ENCODE peak calls at places on chromosomes 13 and 19, in five cellular contexts. S is HCT116, E is transverse colon, L is GM20000, Y is right lobe of liver. R is an unnamed sample.
A peak's percentile ranks its signal among the peaks of the same experiment; 100 is the strongest.

GRCh38 chr13:31945202-31945978 is 86.2 kb upstream of the FRY start:
- DNase-seq in S (no peak), E (peak; percentile 27), L (no peak), Y (peak; percentile 55), R (no peak)

GRCh38 chr19:28710278-28710677 is 502.7 kb downstream of the UQCRFS1 start:
- DNase-seq in S (peak; percentile 34), E (no peak), L (peak; percentile 34), Y (no peak), R (no peak)

GRCh38 chr13:77112961-77113360 is 86.0 kb upstream of the FBXL3 start:
- DNase-seq in S (no peak), E (no peak), L (no peak), Y (no peak), R (no peak)

GRCh38 chr13:30033681-30034447 is 183.4 kb upstream of the UBL3 start:
- DNase-seq in S (no peak), E (no peak), L (no peak), Y (no peak), R (no peak)

GRCh38 chr13:44810067-44810840 is 179.0 kb downstream of the NUFIP1 start:
- DNase-seq in S (no peak), E (peak; percentile 46), L (no peak), Y (no peak), R (no peak)

GRCh38 chr13:37144661-37145060 is 39.2 kb upstream of the CSNK1A1L start:
- DNase-seq in S (no peak), E (no peak), L (no peak), Y (no peak), R (no peak)

GRCh38 chr13:99990045-99990977 is 8.7 kb downstream of the ZIC2 start:
- DNase-seq in S (no peak), E (no peak), L (no peak), Y (no peak), R (no peak)

GRCh38 chr19:19256072-19256969 is 16.8 kb downstream of the TM6SF2 start:
- DNase-seq in S (no peak), E (no peak), L (peak; percentile 25), Y (no peak), R (no peak)

GRCh38 chr13:36297600-36298338 is at the start of gene CCDC169:
- DNase-seq in S (no peak), E (peak; percentile 73), L (peak; percentile 15), Y (peak; percentile 64), R (no peak)

GRCh38 chr19:33552191-33552927 is 30.8 kb upstream of the PEPD start:
- DNase-seq in S (no peak), E (no peak), L (no peak), Y (no peak), R (no peak)

GRCh38 chr19:2782357-2782935 is 627 bp downstream of the SGTA start:
- DNase-seq in S (no peak), E (peak; percentile 18), L (no peak), Y (no peak), R (no peak)

GRCh38 chr13:33218020-33218419 is 67.5 kb downstream of the STARD13 start:
- DNase-seq in S (peak; percentile 15), E (no peak), L (no peak), Y (no peak), R (no peak)

GRCh38 chr19:13056052-13056660 is 46.5 kb downstream of the LYL1 start:
- DNase-seq in S (peak; percentile 64), E (peak; percentile 61), L (no peak), Y (no peak), R (no peak)

GRCh38 chr13:40190656-40191100 is 475.8 kb downstream of the FOXO1 start:
- DNase-seq in S (no peak), E (peak; percentile 58), L (no peak), Y (no peak), R (no peak)

GRCh38 chr13:59776924-59777690 is 386.6 kb downstream of the DIAPH3 start:
- DNase-seq in S (no peak), E (no peak), L (no peak), Y (no peak), R (no peak)

GRCh38 chr19:55353803-55354697 is 469 bp downstream of the COX6B2 start:
- DNase-seq in S (peak; percentile 23), E (peak; percentile 86), L (peak; percentile 89), Y (no peak), R (peak; percentile 94)

GRCh38 chr13:25725104-25725503 is 326.7 kb downstream of the SHISA2 start:
- DNase-seq in S (no peak), E (no peak), L (no peak), Y (no peak), R (no peak)

GRCh38 chr13:98289339-98289935 is 112.4 kb upstream of the RNF113B start:
- DNase-seq in S (no peak), E (no peak), L (no peak), Y (no peak), R (no peak)

GRCh38 chr13:37446503-37446902 is 152.1 kb downstream of the POSTN start:
- DNase-seq in S (no peak), E (no peak), L (no peak), Y (no peak), R (no peak)

DNA sequence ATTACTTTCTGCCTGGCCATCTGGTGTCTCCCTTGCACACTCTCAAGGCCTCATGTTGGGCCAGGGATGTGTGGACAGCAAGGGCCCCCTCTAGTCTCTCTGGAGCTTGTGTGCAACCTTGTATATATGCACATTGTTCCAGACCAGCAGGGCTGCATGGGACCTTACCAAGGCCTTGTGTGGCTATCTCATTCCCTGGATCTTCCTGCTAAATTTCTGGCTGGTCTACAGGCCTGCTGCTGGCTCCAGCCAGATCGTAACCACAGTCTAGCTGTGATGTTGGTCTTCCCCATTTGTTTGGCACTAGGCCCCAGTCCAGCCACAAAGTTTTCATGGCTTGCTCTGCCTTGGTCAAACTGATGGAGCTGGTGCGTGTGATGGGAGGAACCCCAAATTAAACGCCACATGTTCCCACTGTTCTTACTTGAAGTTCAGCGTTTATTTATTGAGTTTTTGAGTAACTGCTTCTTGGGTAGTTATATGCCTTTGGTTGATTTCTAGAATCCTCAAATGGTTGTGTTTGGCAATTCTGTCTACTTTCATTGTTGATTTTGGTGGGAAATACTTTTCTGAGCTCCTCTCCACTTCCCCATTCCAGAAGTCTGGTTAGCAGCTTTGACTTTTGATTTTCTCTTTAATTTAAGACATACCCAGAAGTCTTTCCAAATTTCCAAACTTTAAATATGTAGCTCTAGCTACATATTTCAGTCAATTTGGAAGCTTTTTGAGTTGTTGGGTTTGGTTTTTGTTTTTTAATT is 56.4 kb downstream of the SIPA1L3 start:
- DNase-seq in S (no peak), E (no peak), L (no peak), Y (no peak), R (no peak)
- TF ChIP-seq CTCF in S (no peak), E (no peak), L (no peak), Y (no peak), R (no peak)

GRCh38 chr13:95002968-95003813 is 290.8 kb upstream of the SOX21 start:
- DNase-seq in S (no peak), E (no peak), L (no peak), Y (no peak), R (peak; percentile 25)

GRCh38 chr13:95005300-95005699 is 293.0 kb upstream of the SOX21 start:
- DNase-seq in S (no peak), E (no peak), L (no peak), Y (no peak), R (no peak)

GRCh38 chr13:94997126-94997525 is 284.8 kb upstream of the SOX21 start:
- DNase-seq in S (no peak), E (no peak), L (no peak), Y (no peak), R (no peak)

GRCh38 chr13:94999871-95000270 is 287.5 kb upstream of the SOX21 start:
- DNase-seq in S (no peak), E (no peak), L (no peak), Y (no peak), R (no peak)

GRCh38 chr13:95002126-95002525 is 289.8 kb upstream of the SOX21 start:
- DNase-seq in S (no peak), E (no peak), L (no peak), Y (no peak), R (no peak)
- TF ChIP-seq CTCF in S (no peak), E (no peak), L (no peak), Y (no peak), R (no peak)

DNA sequence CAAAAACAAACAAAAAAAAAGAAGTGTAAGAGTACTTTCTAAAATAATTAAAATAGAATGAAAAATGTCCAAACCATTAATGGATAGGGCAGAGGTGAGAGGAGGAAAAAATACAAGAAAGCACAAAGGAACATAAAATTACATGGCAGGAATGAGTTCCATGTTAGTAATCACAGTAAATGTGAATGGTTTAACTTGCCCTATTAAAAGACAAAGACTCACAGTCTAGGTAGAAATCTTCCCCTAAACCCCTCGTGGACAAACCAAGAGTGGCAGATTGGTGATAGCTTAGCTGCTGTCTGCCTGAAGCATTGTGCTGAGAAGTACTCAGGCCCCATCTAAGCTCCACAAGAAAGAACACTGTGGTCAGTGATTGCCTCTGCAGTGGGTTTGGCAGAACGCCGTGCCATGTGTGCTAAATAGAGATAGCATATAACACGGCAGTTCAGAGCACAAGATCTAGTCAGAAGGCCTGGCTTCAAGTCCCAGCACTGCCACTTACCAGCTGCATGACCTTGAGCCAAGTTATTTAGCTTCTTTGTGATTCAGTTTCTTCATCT is 103.5 kb downstream of the DPF1 start:
- DNase-seq in S (no peak), E (no peak), L (no peak), Y (no peak), R (no peak)
- TF ChIP-seq CTCF in S (no peak), E (no peak), L (no peak), Y (no peak), R (no peak)

GRCh38 chr13:51797664-51798488 is 6.1 kb downstream of the DHRS12 start:
- DNase-seq in S (peak; percentile 66), E (peak; percentile 51), L (peak; percentile 68), Y (peak; percentile 60), R (peak; percentile 65)
- TF ChIP-seq CTCF in S (no peak), E (peak; percentile 70), L (peak; percentile 39), Y (peak; percentile 53), R (peak; percentile 58)

DNA sequence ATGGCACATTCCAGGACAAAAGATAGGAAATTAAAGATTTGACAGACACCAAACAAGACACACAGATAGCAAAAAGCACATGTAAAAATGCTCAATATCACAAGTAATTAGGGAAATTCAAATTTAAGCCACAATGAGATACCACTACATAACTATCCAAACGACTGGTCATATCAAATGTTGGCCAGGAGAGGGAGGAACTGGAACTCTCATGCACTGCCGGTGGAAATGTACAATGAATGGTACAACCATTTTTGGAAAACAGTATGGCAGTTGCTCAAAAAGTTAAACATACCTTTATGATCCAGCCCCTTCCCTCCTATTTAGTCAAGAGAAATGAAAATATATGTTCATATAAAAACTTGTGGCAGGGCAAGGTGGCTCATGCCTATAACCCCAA is 36.8 kb upstream of the CYP2S1 start:
- DNase-seq in S (no peak), E (no peak), L (no peak), Y (no peak), R (no peak)
- TF ChIP-seq CTCF in S (peak; percentile 11), E (no peak), L (no peak), Y (no peak), R (peak; percentile 2)

GRCh38 chr13:27959976-27960361 is 9.1 kb downstream of the CDX2 start:
- DNase-seq in S (no peak), E (no peak), L (no peak), Y (no peak), R (no peak)

GRCh38 chr13:27962128-27962841 is 6.8 kb downstream of the CDX2 start:
- DNase-seq in S (no peak), E (peak; percentile 65), L (no peak), Y (no peak), R (no peak)

GRCh38 chr13:27961227-27962085 is 7.7 kb downstream of the CDX2 start:
- DNase-seq in S (no peak), E (no peak), L (peak; percentile 11), Y (no peak), R (no peak)

GRCh38 chr13:27958928-27959539 is 10.1 kb downstream of the CDX2 start:
- DNase-seq in S (no peak), E (no peak), L (peak; percentile 13), Y (no peak), R (no peak)

GRCh38 chr13:27960362-27961226 is 8.5 kb downstream of the CDX2 start:
- DNase-seq in S (no peak), E (peak; percentile 88), L (peak; percentile 83), Y (peak; percentile 91), R (peak; percentile 75)
- TF ChIP-seq CTCF in S (peak; percentile 27), E (peak; percentile 81), L (peak; percentile 61), Y (peak; percentile 72), R (peak; percentile 66)